ENCODE peak calls at places on chromosomes 16 and 17, in nine cellular contexts. C is heart left ventricle, L is transverse colon, F is body of pancreas, R is IMR-90, U is lower leg skin, M is A549, V is stomach, T is ovary. S is an unnamed sample.
A peak's percentile ranks its signal among the peaks of the same experiment; 100 is the strongest.

GRCh38 chr16:86099326-86099725 is 200.4 kb downstream of the IRF8 start:
- DNase-seq in C (no peak), L (no peak), F (no peak), R (no peak), U (peak; percentile 49), M (no peak), V (no peak), T (no peak), S (no peak)

GRCh38 chr16:57634171-57634570 is 5.7 kb downstream of the ADGRG1 start:
- DNase-seq in C (no peak), L (no peak), F (no peak), R (peak; percentile 54), U (no peak), M (no peak), V (no peak), T (no peak), S (no peak)

GRCh38 chr17:13154403-13154802 is 136.6 kb upstream of the ELAC2 start:
- DNase-seq in C (no peak), L (no peak), F (no peak), R (peak; percentile 33), U (no peak), M (no peak), V (no peak), T (no peak), S (no peak)

GRCh38 chr17:83161298-83162034 is 82.1 kb downstream of the METRNL start:
- DNase-seq in C (no peak), L (no peak), F (peak; percentile 6), R (peak; percentile 92), U (peak; percentile 90), M (no peak), V (no peak), T (peak; percentile 65), S (no peak)

GRCh38 chr17:63646492-63646815 is 24.2 kb downstream of the MAP3K3 start:
- DNase-seq in C (no peak), L (no peak), F (no peak), R (no peak), U (no peak), M (no peak), V (no peak), T (no peak), S (no peak)

GRCh38 chr16:81815429-81815766 is 36.3 kb downstream of the PLCG2 start:
- DNase-seq in C (no peak), L (no peak), F (no peak), R (no peak), U (no peak), M (no peak), V (no peak), T (no peak), S (no peak)

GRCh38 chr17:72811976-72812687 is 280.4 kb downstream of the SLC39A11 start:
- DNase-seq in C (no peak), L (no peak), F (no peak), R (no peak), U (no peak), M (no peak), V (no peak), T (no peak), S (peak; percentile 1)

GRCh38 chr17:2450016-2450650 is 49.3 kb upstream of the MNT start:
- DNase-seq in C (no peak), L (no peak), F (no peak), R (no peak), U (no peak), M (no peak), V (no peak), T (no peak), S (no peak)

GRCh38 chr16:54964239-54964638 is 33.6 kb downstream of the IRX5 start:
- DNase-seq in C (no peak), L (no peak), F (no peak), R (no peak), U (no peak), M (no peak), V (no peak), T (no peak), S (no peak)

GRCh38 chr17:5513610-5514009 is 27.2 kb downstream of the MIS12 start:
- DNase-seq in C (no peak), L (no peak), F (no peak), R (no peak), U (peak; percentile 15), M (no peak), V (no peak), T (no peak), S (no peak)

DNA sequence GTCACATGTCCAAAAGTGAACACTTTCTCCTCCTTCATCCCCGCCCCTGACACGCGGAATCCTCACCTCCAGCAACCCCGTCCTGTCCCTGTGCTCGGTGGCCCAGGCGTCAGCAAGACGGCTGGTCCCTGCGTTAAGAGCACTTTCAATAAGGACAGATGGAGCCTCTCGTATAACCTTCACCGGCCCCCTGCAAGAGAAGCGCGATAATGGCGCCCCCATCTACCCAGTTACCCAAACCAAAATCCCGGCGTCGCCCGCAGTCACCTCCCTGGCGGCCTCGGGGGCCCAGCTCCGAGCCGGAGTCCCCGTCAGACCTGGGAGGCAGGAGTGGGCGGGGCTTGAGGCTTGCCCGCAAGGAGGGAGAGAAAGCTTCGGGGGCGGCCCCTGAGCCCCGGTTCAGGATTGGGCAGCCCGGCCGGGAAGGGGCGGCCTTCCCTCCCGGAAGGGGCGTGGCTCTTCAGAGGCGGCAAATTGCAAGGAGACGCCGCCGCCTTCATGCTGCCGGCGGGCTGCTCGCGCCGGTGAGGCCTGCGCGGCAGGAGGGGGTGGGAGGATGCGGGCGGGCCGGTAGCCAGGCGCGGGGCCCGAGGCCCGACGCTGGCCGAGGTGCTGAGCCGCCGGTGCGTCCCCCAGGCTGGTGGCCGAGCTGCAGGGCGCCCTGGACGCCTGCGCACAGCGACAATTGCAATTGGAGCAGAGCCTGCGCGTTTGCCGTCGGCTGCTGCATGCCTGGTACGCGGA is at the start of gene TEDC2:
- DNase-seq in C (peak; percentile 98), L (peak; percentile 97), F (peak; percentile 97), R (peak; percentile 85), U (peak; percentile 99), M (peak; percentile 92), V (peak; percentile 98), T (peak; percentile 97), S (peak; percentile 98)
- TF ChIP-seq POLR2A in C (no peak), L (no peak), F (no peak), R (no peak), U (no peak), M (peak; percentile 22), V (no peak), T (no peak), S (peak; percentile 45)

GRCh38 chr16:10765772-10766171 is 22.1 kb downstream of the NUBP1 start:
- DNase-seq in C (no peak), L (no peak), F (no peak), R (no peak), U (no peak), M (no peak), V (no peak), T (no peak), S (no peak)
- TF ChIP-seq POLR2A in C (no peak), L (no peak), F (no peak), R (no peak), U (no peak), M (no peak), V (no peak), T (no peak), S (no peak)

GRCh38 chr16:65672960-65673359 is 551.1 kb upstream of the CDH11 start:
- DNase-seq in C (no peak), L (no peak), F (no peak), R (peak; percentile 22), U (no peak), M (no peak), V (no peak), T (no peak), S (peak; percentile 12)
- TF ChIP-seq POLR2A in C (no peak), L (no peak), F (no peak), R (no peak), U (no peak), M (no peak), V (no peak), T (no peak), S (no peak)

GRCh38 chr17:871731-872517 is 89.8 kb downstream of the MRM3 start:
- DNase-seq in C (no peak), L (no peak), F (no peak), R (no peak), U (no peak), M (no peak), V (no peak), T (no peak), S (no peak)

GRCh38 chr17:869567-870530 is 87.7 kb downstream of the MRM3 start:
- DNase-seq in C (no peak), L (no peak), F (no peak), R (peak; percentile 76), U (peak; percentile 92), M (peak; percentile 56), V (peak; percentile 27), T (peak; percentile 45), S (no peak)

GRCh38 chr17:866568-867087 is 84.5 kb downstream of the MRM3 start:
- DNase-seq in C (no peak), L (no peak), F (no peak), R (no peak), U (no peak), M (no peak), V (peak; percentile 57), T (no peak), S (no peak)

GRCh38 chr17:867896-868489 is 85.8 kb downstream of the MRM3 start:
- DNase-seq in C (no peak), L (no peak), F (no peak), R (peak; percentile 22), U (no peak), M (peak; percentile 27), V (no peak), T (no peak), S (no peak)

DNA sequence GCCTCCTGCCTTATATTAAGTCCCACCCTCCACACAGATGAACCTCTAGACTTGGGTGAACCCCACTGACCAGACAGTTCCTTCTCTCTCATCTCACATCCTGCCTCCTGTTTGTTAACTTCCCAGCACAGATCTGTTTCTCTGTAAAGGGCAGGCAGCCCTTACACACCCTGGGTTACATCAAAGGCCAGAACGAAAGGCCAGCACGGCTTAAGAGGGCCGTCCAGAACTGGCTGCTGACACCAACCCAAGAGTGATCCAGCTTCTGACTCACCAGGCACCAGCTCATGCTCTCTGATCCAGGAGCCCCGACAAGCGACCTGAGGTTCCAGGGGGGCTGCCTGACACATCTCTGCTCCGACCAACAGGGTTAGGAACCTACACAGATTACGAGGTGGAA is 86.9 kb downstream of the MRM3 start:
- DNase-seq in C (peak; percentile 76), L (peak; percentile 55), F (no peak), R (peak; percentile 68), U (peak; percentile 89), M (no peak), V (peak; percentile 33), T (peak; percentile 80), S (no peak)
- TF ChIP-seq POLR2A in C (no peak), L (no peak), F (no peak), R (no peak), U (no peak), M (no peak), V (no peak), T (no peak), S (no peak)

GRCh38 chr17:42537156-42537805 is 1.2 kb downstream of the NAGLU start:
- DNase-seq in C (no peak), L (no peak), F (no peak), R (no peak), U (no peak), M (no peak), V (no peak), T (no peak), S (no peak)
- TF ChIP-seq POLR2A in C (no peak), L (no peak), F (no peak), R (no peak), U (no peak), M (peak; percentile 16), V (no peak), T (no peak), S (no peak)

GRCh38 chr16:28126684-28127620 is 63.4 kb upstream of the GSG1L start:
- DNase-seq in C (no peak), L (no peak), F (no peak), R (no peak), U (no peak), M (no peak), V (no peak), T (no peak), S (no peak)
- TF ChIP-seq POLR2A in C (no peak), L (no peak), F (no peak), R (no peak), U (no peak), M (no peak), V (no peak), T (no peak), S (no peak)

S was measured in erythroblast.